ENCODE peak calls at places on chromosomes 6 and 20, in nine cellular contexts. One of them, this sample, is unnamed.

GRCh38 chr6:122789078-122789861 is at the start of gene SMPDL3A:
- DNase-seq in progenitor cell of endocrine pancreas: peak
- DNase-seq in nephron progenitor cell: peak
- DNase-seq in MCF 10A: peak
- DNase-seq in PC-3: peak
- DNase-seq in GM13977: peak
- DNase-seq in HepG2: peak
- DNase-seq in keratinocyte: no peak
- DNase-seq in astrocyte of the spinal cord: peak
- DNase-seq in this sample: peak

GRCh38 chr6:44699851-44700250 is 312.3 kb downstream of the CDC5L start:
- DNase-seq in keratinocyte: no peak
- DNase-seq in nephron progenitor cell: no peak
- DNase-seq in astrocyte of the spinal cord: no peak
- DNase-seq in PC-3: no peak
- DNase-seq in GM13977: no peak
- DNase-seq in progenitor cell of endocrine pancreas: no peak
- DNase-seq in MCF 10A: peak
- DNase-seq in HepG2: no peak
- DNase-seq in this sample: no peak

GRCh38 chr6:88119769-88120168 is 46.4 kb downstream of the CNR1 start:
- DNase-seq in PC-3: no peak
- DNase-seq in nephron progenitor cell: peak
- DNase-seq in progenitor cell of endocrine pancreas: no peak
- DNase-seq in keratinocyte: no peak
- DNase-seq in MCF 10A: peak
- DNase-seq in astrocyte of the spinal cord: peak
- DNase-seq in HepG2: peak
- DNase-seq in GM13977: no peak
- DNase-seq in this sample: no peak

GRCh38 chr6:138774370-138774769 is 801 bp downstream of the CCDC28A start:
- DNase-seq in GM13977: no peak
- DNase-seq in HepG2: no peak
- DNase-seq in MCF 10A: no peak
- DNase-seq in PC-3: no peak
- DNase-seq in nephron progenitor cell: no peak
- DNase-seq in astrocyte of the spinal cord: no peak
- DNase-seq in progenitor cell of endocrine pancreas: no peak
- DNase-seq in keratinocyte: no peak
- DNase-seq in this sample: no peak

GRCh38 chr20:64048402-64049044 is 916 bp downstream of the SOX18 start:
- DNase-seq in HepG2: no peak
- DNase-seq in nephron progenitor cell: peak
- DNase-seq in astrocyte of the spinal cord: no peak
- DNase-seq in progenitor cell of endocrine pancreas: no peak
- DNase-seq in GM13977: no peak
- DNase-seq in keratinocyte: no peak
- DNase-seq in PC-3: no peak
- DNase-seq in MCF 10A: no peak
- DNase-seq in this sample: no peak

GRCh38 chr20:19004975-19005374 is 191.4 kb downstream of the SCP2D1 start:
- DNase-seq in nephron progenitor cell: no peak
- DNase-seq in keratinocyte: no peak
- DNase-seq in progenitor cell of endocrine pancreas: no peak
- DNase-seq in PC-3: no peak
- DNase-seq in HepG2: no peak
- DNase-seq in MCF 10A: no peak
- DNase-seq in GM13977: no peak
- DNase-seq in astrocyte of the spinal cord: no peak
- DNase-seq in this sample: no peak

GRCh38 chr20:15071010-15071808 is 733.8 kb upstream of the FLRT3 start:
- DNase-seq in progenitor cell of endocrine pancreas: no peak
- DNase-seq in nephron progenitor cell: no peak
- DNase-seq in HepG2: no peak
- DNase-seq in astrocyte of the spinal cord: no peak
- DNase-seq in GM13977: no peak
- DNase-seq in keratinocyte: no peak
- DNase-seq in MCF 10A: no peak
- DNase-seq in PC-3: no peak
- DNase-seq in this sample: no peak

GRCh38 chr20:58174708-58175287 is 53.7 kb downstream of the ANKRD60 start:
- DNase-seq in PC-3: no peak
- DNase-seq in nephron progenitor cell: peak
- DNase-seq in HepG2: no peak
- DNase-seq in progenitor cell of endocrine pancreas: no peak
- DNase-seq in GM13977: no peak
- DNase-seq in keratinocyte: no peak
- DNase-seq in astrocyte of the spinal cord: peak
- DNase-seq in MCF 10A: no peak
- DNase-seq in this sample: no peak

GRCh38 chr6:147508871-147509608 is 550 bp downstream of the SAMD5 start:
- DNase-seq in GM13977: peak
- DNase-seq in nephron progenitor cell: peak
- DNase-seq in astrocyte of the spinal cord: no peak
- DNase-seq in HepG2: no peak
- DNase-seq in MCF 10A: peak
- DNase-seq in keratinocyte: no peak
- DNase-seq in PC-3: no peak
- DNase-seq in progenitor cell of endocrine pancreas: no peak
- DNase-seq in this sample: no peak

GRCh38 chr6:36402481-36402880 is 15.0 kb upstream of the ETV7 start:
- DNase-seq in HepG2: no peak
- DNase-seq in astrocyte of the spinal cord: no peak
- DNase-seq in progenitor cell of endocrine pancreas: no peak
- DNase-seq in MCF 10A: no peak
- DNase-seq in keratinocyte: no peak
- DNase-seq in GM13977: peak
- DNase-seq in PC-3: no peak
- DNase-seq in nephron progenitor cell: no peak
- DNase-seq in this sample: no peak

GRCh38 chr6:168193816-168194701 is 115.0 kb upstream of the FRMD1 start:
- DNase-seq in HepG2: peak
- DNase-seq in MCF 10A: peak
- DNase-seq in keratinocyte: no peak
- DNase-seq in GM13977: no peak
- DNase-seq in astrocyte of the spinal cord: no peak
- DNase-seq in PC-3: no peak
- DNase-seq in nephron progenitor cell: no peak
- DNase-seq in progenitor cell of endocrine pancreas: no peak
- DNase-seq in this sample: no peak

GRCh38 chr6:56270812-56271441 is 23.5 kb upstream of the COL21A1 start:
- DNase-seq in astrocyte of the spinal cord: no peak
- DNase-seq in progenitor cell of endocrine pancreas: no peak
- DNase-seq in nephron progenitor cell: no peak
- DNase-seq in GM13977: no peak
- DNase-seq in MCF 10A: no peak
- DNase-seq in keratinocyte: no peak
- DNase-seq in PC-3: no peak
- DNase-seq in HepG2: no peak
- DNase-seq in this sample: no peak

GRCh38 chr6:20946037-20946436 is 411.8 kb downstream of the CDKAL1 start:
- DNase-seq in astrocyte of the spinal cord: peak
- DNase-seq in progenitor cell of endocrine pancreas: no peak
- DNase-seq in HepG2: peak
- DNase-seq in PC-3: peak
- DNase-seq in MCF 10A: peak
- DNase-seq in nephron progenitor cell: no peak
- DNase-seq in keratinocyte: peak
- DNase-seq in GM13977: peak
- DNase-seq in this sample: no peak

GRCh38 chr20:50625986-50626677 is 65.2 kb downstream of the RIPOR3 start:
- DNase-seq in keratinocyte: no peak
- DNase-seq in GM13977: no peak
- DNase-seq in MCF 10A: peak
- DNase-seq in nephron progenitor cell: peak
- DNase-seq in PC-3: peak
- DNase-seq in astrocyte of the spinal cord: peak
- DNase-seq in HepG2: peak
- DNase-seq in progenitor cell of endocrine pancreas: no peak
- DNase-seq in this sample: no peak

GRCh38 chr6:116842374-116842947 is 13.6 kb upstream of the GPRC6A start:
- DNase-seq in MCF 10A: no peak
- DNase-seq in astrocyte of the spinal cord: no peak
- DNase-seq in progenitor cell of endocrine pancreas: no peak
- DNase-seq in GM13977: no peak
- DNase-seq in nephron progenitor cell: no peak
- DNase-seq in HepG2: peak
- DNase-seq in keratinocyte: no peak
- DNase-seq in PC-3: no peak
- DNase-seq in this sample: no peak

GRCh38 chr6:116847234-116847633 is 18.4 kb upstream of the GPRC6A start:
- DNase-seq in GM13977: peak
- DNase-seq in PC-3: peak
- DNase-seq in MCF 10A: peak
- DNase-seq in HepG2: peak
- DNase-seq in astrocyte of the spinal cord: peak
- DNase-seq in progenitor cell of endocrine pancreas: no peak
- DNase-seq in nephron progenitor cell: no peak
- DNase-seq in keratinocyte: no peak
- DNase-seq in this sample: no peak
- TF ChIP-seq CTCF in GM13977: peak
- TF ChIP-seq CTCF in PC-3: peak
- TF ChIP-seq CTCF in MCF 10A: peak
- TF ChIP-seq CTCF in HepG2: peak
- TF ChIP-seq CTCF in astrocyte of the spinal cord: peak
- TF ChIP-seq CTCF in progenitor cell of endocrine pancreas: peak
- TF ChIP-seq CTCF in nephron progenitor cell: no peak
- TF ChIP-seq CTCF in keratinocyte: no peak
- TF ChIP-seq CTCF in this sample: no peak

GRCh38 chr6:12311106-12311505 is 20.9 kb downstream of the EDN1 start:
- DNase-seq in nephron progenitor cell: no peak
- DNase-seq in astrocyte of the spinal cord: no peak
- DNase-seq in GM13977: no peak
- DNase-seq in progenitor cell of endocrine pancreas: no peak
- DNase-seq in keratinocyte: no peak
- DNase-seq in MCF 10A: peak
- DNase-seq in HepG2: no peak
- DNase-seq in PC-3: peak
- DNase-seq in this sample: no peak
- TF ChIP-seq CTCF in nephron progenitor cell: no peak
- TF ChIP-seq CTCF in astrocyte of the spinal cord: no peak
- TF ChIP-seq CTCF in GM13977: no peak
- TF ChIP-seq CTCF in progenitor cell of endocrine pancreas: no peak
- TF ChIP-seq CTCF in keratinocyte: no peak
- TF ChIP-seq CTCF in MCF 10A: peak
- TF ChIP-seq CTCF in HepG2: peak
- TF ChIP-seq CTCF in PC-3: peak
- TF ChIP-seq CTCF in this sample: no peak

GRCh38 chr6:68635412-68635705 is 277 bp downstream of the ADGRB3 start:
- DNase-seq in progenitor cell of endocrine pancreas: no peak
- DNase-seq in MCF 10A: no peak
- DNase-seq in GM13977: no peak
- DNase-seq in keratinocyte: no peak
- DNase-seq in PC-3: no peak
- DNase-seq in HepG2: no peak
- DNase-seq in nephron progenitor cell: no peak
- DNase-seq in astrocyte of the spinal cord: no peak
- DNase-seq in this sample: no peak

GRCh38 chr6:68637782-68638181 is 2.7 kb downstream of the ADGRB3 start:
- DNase-seq in MCF 10A: no peak
- DNase-seq in GM13977: no peak
- DNase-seq in progenitor cell of endocrine pancreas: no peak
- DNase-seq in HepG2: no peak
- DNase-seq in PC-3: no peak
- DNase-seq in keratinocyte: no peak
- DNase-seq in astrocyte of the spinal cord: no peak
- DNase-seq in nephron progenitor cell: no peak
- DNase-seq in this sample: no peak

GRCh38 chr6:68634503-68635411 is at the start of gene ADGRB3:
- DNase-seq in HepG2: peak
- DNase-seq in MCF 10A: no peak
- DNase-seq in progenitor cell of endocrine pancreas: peak
- DNase-seq in keratinocyte: no peak
- DNase-seq in PC-3: peak
- DNase-seq in GM13977: peak
- DNase-seq in nephron progenitor cell: peak
- DNase-seq in astrocyte of the spinal cord: peak
- DNase-seq in this sample: no peak

GRCh38 chr6:68636710-68637470 is 1.8 kb downstream of the ADGRB3 start:
- DNase-seq in HepG2: no peak
- DNase-seq in astrocyte of the spinal cord: no peak
- DNase-seq in nephron progenitor cell: no peak
- DNase-seq in GM13977: no peak
- DNase-seq in PC-3: no peak
- DNase-seq in keratinocyte: no peak
- DNase-seq in MCF 10A: no peak
- DNase-seq in progenitor cell of endocrine pancreas: no peak
- DNase-seq in this sample: no peak

DNA sequence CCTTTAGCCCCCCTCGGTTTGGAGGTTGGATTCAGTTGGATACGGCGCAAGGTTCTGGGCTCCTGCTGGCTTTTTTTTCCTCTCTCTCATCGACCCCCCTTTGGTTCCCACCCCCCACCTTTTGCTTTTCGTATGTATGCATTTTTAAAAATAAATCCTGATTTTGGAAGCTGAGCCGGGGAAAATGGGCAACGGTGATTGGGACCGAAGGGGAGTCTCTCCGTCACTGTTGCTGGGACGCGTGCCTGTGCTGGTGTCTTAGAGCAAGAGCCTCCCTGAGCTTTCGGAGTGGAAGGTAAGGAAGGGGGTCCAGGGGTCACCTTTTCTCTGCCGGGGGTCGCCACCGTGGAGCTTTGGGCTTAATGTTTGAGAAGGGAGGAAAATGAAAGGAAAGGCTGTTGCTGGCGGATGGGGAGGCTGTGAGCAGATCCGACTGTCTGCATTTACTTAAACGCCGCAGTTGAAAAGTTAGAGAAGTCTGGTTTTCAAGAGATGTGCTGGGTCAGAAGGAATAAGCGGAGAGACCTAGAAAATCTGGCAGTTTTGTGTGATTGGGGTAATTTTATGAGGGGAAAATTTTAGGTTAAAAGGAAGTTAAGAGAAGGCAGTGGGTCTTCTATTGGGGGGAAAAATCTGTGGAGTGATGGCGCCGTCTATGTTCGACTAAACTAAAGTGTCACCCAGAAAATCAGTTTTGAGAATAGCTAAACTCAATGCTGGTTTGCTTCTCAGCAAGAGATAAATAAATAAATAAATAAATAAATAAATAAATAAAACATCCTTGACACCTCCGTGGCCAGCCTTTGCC is 828 bp downstream of the ADGRB3 start:
- DNase-seq in progenitor cell of endocrine pancreas: no peak
- DNase-seq in nephron progenitor cell: peak
- DNase-seq in MCF 10A: no peak
- DNase-seq in keratinocyte: no peak
- DNase-seq in GM13977: peak
- DNase-seq in PC-3: no peak
- DNase-seq in HepG2: no peak
- DNase-seq in astrocyte of the spinal cord: peak
- DNase-seq in this sample: no peak
- TF ChIP-seq CTCF in progenitor cell of endocrine pancreas: no peak
- TF ChIP-seq CTCF in nephron progenitor cell: no peak
- TF ChIP-seq CTCF in MCF 10A: no peak
- TF ChIP-seq CTCF in keratinocyte: no peak
- TF ChIP-seq CTCF in GM13977: no peak
- TF ChIP-seq CTCF in PC-3: no peak
- TF ChIP-seq CTCF in HepG2: no peak
- TF ChIP-seq CTCF in astrocyte of the spinal cord: peak
- TF ChIP-seq CTCF in this sample: no peak

DNA sequence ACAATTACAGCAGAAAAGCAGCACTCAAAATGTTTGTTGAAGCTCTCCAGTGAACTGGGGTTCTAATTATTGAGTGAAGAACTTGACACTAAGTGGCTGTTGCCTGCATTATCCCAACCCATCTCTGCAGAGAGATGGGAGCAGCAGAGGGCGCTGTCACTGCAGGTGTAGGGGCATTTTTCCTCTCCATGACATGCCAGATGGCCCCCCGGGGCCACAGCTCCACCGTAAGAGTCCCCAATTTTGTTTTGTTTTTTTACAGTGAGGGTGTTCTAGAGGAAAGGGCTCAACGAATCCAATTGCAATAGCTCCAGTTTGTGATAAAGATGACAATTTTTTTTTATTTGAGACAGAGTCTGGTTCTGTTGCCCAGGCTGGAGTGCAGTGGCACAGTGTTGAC is 1.9 kb upstream of the FUCA2 start:
- DNase-seq in nephron progenitor cell: no peak
- DNase-seq in HepG2: peak
- DNase-seq in keratinocyte: no peak
- DNase-seq in GM13977: peak
- DNase-seq in progenitor cell of endocrine pancreas: no peak
- DNase-seq in PC-3: peak
- DNase-seq in astrocyte of the spinal cord: no peak
- DNase-seq in MCF 10A: peak
- DNase-seq in this sample: no peak
- TF ChIP-seq CTCF in nephron progenitor cell: no peak
- TF ChIP-seq CTCF in HepG2: peak
- TF ChIP-seq CTCF in keratinocyte: peak
- TF ChIP-seq CTCF in GM13977: peak
- TF ChIP-seq CTCF in progenitor cell of endocrine pancreas: peak
- TF ChIP-seq CTCF in PC-3: peak
- TF ChIP-seq CTCF in astrocyte of the spinal cord: peak
- TF ChIP-seq CTCF in MCF 10A: peak
- TF ChIP-seq CTCF in this sample: no peak